ENCODE peak calls at places on chromosome 16, in six cellular contexts. B is HCT116, N is transverse colon, H is Panc1, X is prostate gland, L is breast epithelium. Q is an unnamed sample.

GRCh38 chr16:76947694-76948093 is 243.3 kb upstream of the MON1B start:
- DNase-seq in B (no peak), N (no peak), H (no peak), X (no peak), L (no peak), Q (no peak)

GRCh38 chr16:84350611-84351400 is 17.5 kb upstream of the ATP2C2 start:
- DNase-seq in B (no peak), N (no peak), H (no peak), X (no peak), L (no peak), Q (no peak)

GRCh38 chr16:85056211-85056748 is 28.7 kb downstream of the KIAA0513 start:
- DNase-seq in B (no peak), N (no peak), H (no peak), X (no peak), L (no peak), Q (no peak)

GRCh38 chr16:54066451-54067056 is 220.0 kb downstream of the IRX3 start:
- DNase-seq in B (no peak), N (no peak), H (no peak), X (no peak), L (peak; percentile 70), Q (no peak)

GRCh38 chr16:20763461-20764232 is at the start of gene ACSM3:
- DNase-seq in B (peak; percentile 65), N (peak; percentile 82), H (no peak), X (peak; percentile 87), L (no peak), Q (no peak)

GRCh38 chr16:81723098-81723723 is 55.9 kb upstream of the PLCG2 start:
- DNase-seq in B (peak; percentile 92), N (no peak), H (peak; percentile 46), X (peak; percentile 82), L (no peak), Q (no peak)

GRCh38 chr16:81866820-81867440 is 87.8 kb downstream of the PLCG2 start:
- DNase-seq in B (no peak), N (peak; percentile 59), H (no peak), X (no peak), L (no peak), Q (peak; percentile 72)

GRCh38 chr16:12672986-12673385 is 130.7 kb downstream of the CPPED1 start:
- DNase-seq in B (no peak), N (no peak), H (no peak), X (no peak), L (no peak), Q (no peak)

GRCh38 chr16:64469351-64469750 is 652.5 kb downstream of the CDH11 start:
- DNase-seq in B (no peak), N (no peak), H (no peak), X (no peak), L (no peak), Q (no peak)

GRCh38 chr16:8550728-8551387 is 39.5 kb downstream of the TMEM114 start:
- DNase-seq in B (no peak), N (no peak), H (no peak), X (no peak), L (no peak), Q (no peak)

GRCh38 chr16:3292604-3293003 is 9.3 kb downstream of the ZNF263 start:
- DNase-seq in B (no peak), N (no peak), H (no peak), X (no peak), L (no peak), Q (no peak)

GRCh38 chr16:11871193-11871592 is 19.9 kb upstream of the RSL1D1 start:
- DNase-seq in B (no peak), N (no peak), H (no peak), X (no peak), L (no peak), Q (no peak)

GRCh38 chr16:76303637-76304314 is 26.6 kb downstream of the CNTNAP4 start:
- DNase-seq in B (no peak), N (no peak), H (no peak), X (no peak), L (no peak), Q (no peak)

GRCh38 chr16:12639044-12639443 is 164.6 kb downstream of the CPPED1 start:
- DNase-seq in B (no peak), N (no peak), H (no peak), X (no peak), L (no peak), Q (no peak)

GRCh38 chr16:30535106-30535776 is 583 bp upstream of the ZNF747 start:
- DNase-seq in B (no peak), N (no peak), H (peak; percentile 47), X (no peak), L (no peak), Q (no peak)

GRCh38 chr16:51607202-51607756 is 456.2 kb upstream of the SALL1 start:
- DNase-seq in B (no peak), N (no peak), H (no peak), X (no peak), L (no peak), Q (no peak)

GRCh38 chr16:53504161-53504663 is 1.2 kb upstream of the AKTIP start:
- DNase-seq in B (no peak), N (peak; percentile 43), H (no peak), X (peak; percentile 33), L (peak; percentile 61), Q (peak; percentile 80)

DNA sequence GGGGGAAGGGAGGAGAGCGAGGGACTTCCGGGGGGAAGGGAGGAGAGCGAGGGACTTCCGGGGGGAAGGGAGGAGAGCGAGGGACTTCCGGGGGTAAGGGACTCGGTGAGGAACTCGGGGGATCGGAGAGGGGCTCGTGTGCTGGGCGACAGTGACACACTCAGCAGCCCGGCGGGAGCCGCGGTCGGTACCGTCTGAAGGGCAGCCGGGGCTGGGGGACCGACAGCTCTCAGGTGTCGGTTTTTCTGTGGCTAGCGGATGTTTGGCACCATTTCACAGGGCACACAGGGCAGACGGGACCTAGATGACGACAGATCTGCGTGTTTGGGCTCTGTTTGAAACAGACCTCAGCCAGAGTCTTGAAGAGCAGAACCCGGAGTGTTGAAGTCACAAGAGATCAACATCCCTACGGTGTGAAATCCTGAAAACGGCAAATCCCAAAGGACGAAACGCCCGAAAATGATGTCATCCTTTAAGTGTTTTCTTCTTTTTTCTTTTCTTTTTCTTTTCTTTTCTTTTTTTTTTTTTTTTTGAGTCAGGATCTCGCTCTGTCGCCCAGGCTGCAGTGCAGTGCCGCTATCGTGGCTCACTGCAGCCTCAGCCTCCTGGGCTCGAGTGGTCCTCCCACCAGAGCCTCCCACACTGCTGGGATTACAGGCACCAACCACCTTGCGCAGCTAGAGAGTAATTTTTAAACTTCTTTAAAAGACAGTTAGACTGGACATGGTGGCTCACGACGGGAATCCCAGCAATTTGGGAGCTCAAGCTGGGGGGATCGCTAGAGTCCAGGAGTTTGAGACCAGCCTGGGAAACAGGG is 23.9 kb downstream of the ZNF778 start:
- DNase-seq in B (peak; percentile 79), N (peak; percentile 74), H (peak; percentile 58), X (peak; percentile 46), L (peak; percentile 67), Q (peak; percentile 87)
- TF ChIP-seq POLR2AphosphoS5 in B (peak; percentile 98), N (peak; percentile 69), H (peak; percentile 78), X (peak; percentile 15), L (peak; percentile 89), Q (peak; percentile 78)

DNA sequence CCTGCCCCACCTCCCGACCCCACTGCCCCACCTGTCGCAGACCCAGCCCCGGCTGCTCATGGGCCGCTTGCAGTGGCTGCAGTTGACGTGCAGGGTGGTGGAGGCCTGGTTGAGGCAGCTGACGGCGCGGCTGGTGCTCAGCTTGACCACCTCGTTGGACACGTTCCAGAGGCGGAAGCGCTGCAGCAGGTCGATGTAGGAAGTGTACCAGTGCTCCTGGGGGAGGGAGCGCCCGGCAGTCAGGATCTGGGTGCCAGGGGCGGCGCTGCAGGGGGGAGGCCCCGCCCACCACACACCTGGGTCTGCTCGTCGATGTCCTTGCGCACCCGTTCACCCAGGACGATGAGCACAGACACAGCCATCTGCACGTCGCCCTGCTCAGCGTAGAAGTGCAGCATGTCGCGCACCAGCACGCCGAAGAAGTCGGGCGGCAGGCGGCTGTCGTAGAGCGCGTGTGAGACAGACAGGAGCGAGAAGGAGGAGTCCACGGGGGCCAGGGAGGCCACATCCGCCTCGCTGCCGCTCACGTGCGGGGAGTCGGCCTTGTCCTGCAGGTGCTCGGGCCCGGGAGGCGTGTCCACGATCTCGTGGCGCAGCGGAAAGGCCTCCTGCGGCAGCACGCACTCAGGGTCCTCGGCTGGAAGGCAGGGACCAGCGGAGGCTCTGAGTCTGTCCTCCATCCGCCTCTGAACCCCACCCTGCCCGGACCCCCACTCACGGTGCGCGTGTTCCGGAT is 995 bp upstream of the JMJD8 start:
- DNase-seq in B (no peak), N (no peak), H (no peak), X (no peak), L (no peak), Q (no peak)
- H3K4me3 ChIP-seq in B (peak overlapping the region; percentile 90), N (peak overlapping the region; percentile 67), H (no peak overlapping the region), X (peak overlapping the region; percentile 77), L (peak overlapping the region; percentile 62), Q (peak overlapping the region; percentile 68)

GRCh38 chr16:71479420-71479819 is 9.7 kb downstream of the ZNF19 start:
- DNase-seq in B (no peak), N (peak; percentile 10), H (no peak), X (no peak), L (no peak), Q (no peak)

GRCh38 chr16:71489122-71489521 is at the start of gene ZNF19:
- DNase-seq in B (no peak), N (no peak), H (no peak), X (no peak), L (no peak), Q (no peak)

GRCh38 chr16:71482569-71482968 is 6.6 kb downstream of the ZNF19 start:
- DNase-seq in B (no peak), N (no peak), H (no peak), X (no peak), L (no peak), Q (no peak)

DNA sequence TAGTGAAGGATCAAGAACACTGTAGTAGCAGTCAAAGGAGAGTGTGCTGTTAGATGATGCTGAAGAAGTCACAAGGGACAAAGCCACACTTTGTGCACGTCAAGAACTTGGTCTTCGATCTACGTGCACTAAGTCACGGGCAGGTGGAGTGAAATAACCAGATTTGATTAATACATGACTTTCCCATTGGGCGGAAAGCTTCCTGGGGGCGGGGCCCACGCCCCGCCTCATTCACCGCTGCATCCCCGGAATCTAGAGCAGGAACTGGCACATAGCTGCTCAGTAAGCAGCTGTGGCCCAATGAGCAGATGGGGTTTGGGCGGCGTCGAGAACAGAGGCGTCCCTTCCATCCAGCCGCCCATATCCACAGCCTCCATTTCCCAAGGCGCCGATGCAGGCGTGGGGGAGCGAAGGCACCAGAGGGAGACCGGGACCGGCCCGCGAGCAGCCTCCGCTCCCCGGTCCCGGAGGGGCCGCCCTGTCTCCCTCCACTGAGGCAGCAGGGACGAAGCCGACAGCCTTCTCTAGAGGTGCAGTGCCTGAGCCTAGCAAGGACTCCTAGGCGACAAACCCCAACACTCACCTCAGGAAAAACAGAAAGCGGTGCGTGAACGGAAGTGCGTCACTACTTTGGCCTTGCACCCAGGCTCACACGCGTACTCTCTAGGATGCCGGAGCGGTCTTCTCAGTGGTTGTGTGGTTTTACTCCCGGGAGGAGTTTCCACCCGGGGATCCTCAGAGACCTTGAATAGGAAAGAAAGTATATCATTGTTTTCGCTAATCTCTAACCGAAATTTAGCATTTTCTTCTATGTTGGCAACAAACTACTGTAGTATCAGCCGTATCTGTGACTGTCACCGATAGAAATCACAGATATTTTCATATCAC is 4.9 kb downstream of the ZNF19 start:
- DNase-seq in B (peak; percentile 93), N (peak; percentile 89), H (no peak), X (peak; percentile 86), L (peak; percentile 76), Q (peak; percentile 91)
- TF ChIP-seq POLR2AphosphoS5 in B (peak; percentile 87), N (peak; percentile 85), H (peak; percentile 76), X (peak; percentile 92), L (peak; percentile 86), Q (peak; percentile 70)

DNA sequence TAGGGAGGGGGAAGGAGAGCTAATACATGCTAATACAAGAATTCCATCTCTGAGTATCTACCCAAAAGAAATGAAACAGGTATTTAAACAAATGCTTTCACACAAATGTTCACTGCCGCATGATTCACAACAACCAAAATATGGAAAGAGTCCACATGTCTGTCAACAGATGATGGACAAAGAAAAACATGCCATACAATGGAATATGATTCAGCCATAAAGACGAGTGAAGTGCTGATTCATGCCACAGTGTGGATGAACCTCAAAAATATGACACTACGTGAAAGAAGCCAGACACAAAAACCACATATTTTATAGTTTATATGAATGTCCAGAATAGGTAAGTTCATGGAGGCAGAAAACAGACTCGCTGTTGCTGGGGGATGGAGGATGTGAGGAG is 321.4 kb downstream of the FOXL1 start:
- DNase-seq in B (no peak), N (no peak), H (no peak), X (no peak), L (no peak), Q (no peak)
- H3K4me3 ChIP-seq in B (no peak overlapping the region), N (no peak overlapping the region), H (no peak overlapping the region), X (no peak overlapping the region), L (no peak overlapping the region), Q (no peak overlapping the region)

Q was measured in suprapubic skin.